ENCODE peak calls at places on chromosomes 4 and X, in six cellular contexts. S is uterus; H is stimulated activated CD4-positive, alpha-beta T cell treated with anti-CD3 and anti-CD28 coated beads, Interleukin-15, amount 100 ng/mL, for 1 hour; P is T-helper 1 cell; Z is GM23248; M is amniotic stem cell. Y is an unnamed sample.

GRCh38 chr4:95714571-95714970 is 125.3 kb upstream of the PDHA2 start:
- DNase-seq in S (no peak), Z (no peak), P (no peak), H (no peak), M (no peak), Y (no peak)

GRCh38 chr4:75028196-75028854 is 95.4 kb downstream of the PARM1 start:
- DNase-seq in Z (no peak), P (no peak), S (no peak), H (no peak), M (no peak), Y (no peak)

GRCh38 chr4:3287972-3288570 is 4.8 kb upstream of the RGS12 start:
- DNase-seq in S (no peak), Z (no peak), H (no peak), M (no peak), P (no peak), Y (no peak)

GRCh38 chrX:116290359-116290758 is 119.8 kb downstream of the AGTR2 start:
- DNase-seq in Z (no peak), P (no peak), M (no peak), H (no peak), S (no peak), Y (no peak)

GRCh38 chrX:1102786-1103185 is 109.7 kb downstream of the CRLF2 start:
- DNase-seq in M (no peak), H (no peak), P (no peak), Z (no peak), S (no peak), Y (no peak)

GRCh38 chrX:1524874-1525582 is 12.0 kb downstream of the P2RY8 start:
- DNase-seq in S (no peak), H (no peak), Z (no peak), P (no peak), M (no peak), Y (no peak)

GRCh38 chrX:134948333-134949241 is 42.2 kb upstream of the SMIM10 start:
- DNase-seq in M (no peak), P (no peak), Z (peak; percentile 41), S (no peak), H (no peak), Y (no peak)

GRCh38 chr4:156969136-156969535 is 2.5 kb downstream of the PDGFC start:
- DNase-seq in H (no peak), S (no peak), Z (no peak), M (no peak), P (no peak), Y (no peak)

GRCh38 chr4:75544870-75545269 is 11.0 kb upstream of the ODAPH start:
- DNase-seq in S (no peak), M (no peak), P (no peak), Z (no peak), H (no peak), Y (no peak)

GRCh38 chr4:184953421-184953820 is 64.9 kb upstream of the HELT start:
- DNase-seq in P (no peak), M (no peak), S (no peak), H (no peak), Z (no peak), Y (no peak)

GRCh38 chr4:150236626-150237025 is 158.4 kb downstream of the DCLK2 start:
- DNase-seq in H (no peak), Z (peak; percentile 55), S (no peak), P (no peak), M (no peak), Y (no peak)